ENCODE peak calls at places on chromosome 21, in six cellular contexts. J is cardiac muscle cell, F is Daoy, Y is MCF 10A, M is AG09309, T is EH. Q is an unnamed sample.

GRCh38 chr21:41726058-41726558 is 40.7 kb downstream of the RIPK4 start:
- DNase-seq in T (no peak), Y (no peak), M (no peak), J (no peak), F (no peak), Q (no peak)

GRCh38 chr21:31476551-31477120 is 132.6 kb upstream of the TIAM1 start:
- DNase-seq in Y (no peak), T (no peak), F (no peak), J (peak; percentile 42), M (no peak), Q (peak; percentile 5)

GRCh38 chr21:38619865-38620513 is 121.7 kb upstream of the ERG start:
- DNase-seq in T (no peak), M (peak; percentile 42), Y (peak; percentile 69), F (peak; percentile 25), J (peak; percentile 91), Q (no peak)

GRCh38 chr21:34639882-34640788 is 25.2 kb upstream of the RCAN1 start:
- DNase-seq in Y (no peak), J (no peak), F (peak; percentile 49), M (no peak), T (peak; percentile 16), Q (no peak)

GRCh38 chr21:43752758-43753438 is 23.2 kb downstream of the CSTB start:
- DNase-seq in Y (no peak), J (no peak), F (no peak), T (no peak), M (no peak), Q (no peak)

GRCh38 chr21:35559881-35560280 is 500.4 kb downstream of the SETD4 start:
- DNase-seq in M (no peak), J (peak; percentile 45), F (peak; percentile 13), Y (peak; percentile 5), T (peak; percentile 82), Q (no peak)

GRCh38 chr21:26659181-26659580 is 86.1 kb upstream of the CYYR1 start:
- DNase-seq in J (no peak), M (no peak), F (no peak), Y (peak; percentile 9), T (no peak), Q (no peak)

GRCh38 chr21:32214654-32215305 is 64.1 kb downstream of the MIS18A start:
- DNase-seq in J (no peak), Y (no peak), M (no peak), T (no peak), F (no peak), Q (no peak)

GRCh38 chr21:44018813-44019567 is 6.9 kb downstream of the TRAPPC10 start:
- DNase-seq in M (no peak), T (no peak), J (no peak), F (no peak), Y (no peak), Q (no peak)

GRCh38 chr21:38448619-38449186 is 49.6 kb downstream of the ERG start:
- DNase-seq in M (no peak), J (peak; percentile 24), F (no peak), Y (no peak), T (peak; percentile 58), Q (no peak)

GRCh38 chr21:26806734-26807372 is 38.4 kb downstream of the ADAMTS1 start:
- DNase-seq in J (no peak), F (peak; percentile 20), M (no peak), Y (peak; percentile 71), T (peak; percentile 51), Q (no peak)

GRCh38 chr21:43778469-43779335 is 2.6 kb upstream of the CSTB start:
- DNase-seq in J (no peak), Y (no peak), T (peak; percentile 22), M (no peak), F (peak; percentile 51), Q (no peak)

GRCh38 chr21:16070207-16070651 is 340.4 kb downstream of the USP25 start:
- DNase-seq in M (no peak), Y (no peak), T (no peak), F (no peak), J (no peak), Q (no peak)

GRCh38 chr21:45543371-45543709 is 1.1 kb upstream of the SLC19A1 start:
- DNase-seq in M (no peak), T (no peak), Y (no peak), J (no peak), F (peak; percentile 7), Q (no peak)

GRCh38 chr21:28773036-28773435 is 219.6 kb downstream of the LTN1 start:
- DNase-seq in M (no peak), T (peak; percentile 38), F (no peak), Y (no peak), J (no peak), Q (no peak)

GRCh38 chr21:29371464-29371863 is 72.7 kb downstream of the BACH1 start:
- DNase-seq in M (no peak), Y (no peak), F (no peak), J (no peak), T (no peak), Q (no peak)

GRCh38 chr21:43362306-43362927 is 64.5 kb downstream of the SIK1 start:
- DNase-seq in J (peak; percentile 83), Y (no peak), T (peak; percentile 88), M (no peak), F (peak; percentile 52), Q (no peak)

GRCh38 chr21:32612075-32612998 is at the start of gene CFAP298:
- DNase-seq in J (peak; percentile 98), M (peak; percentile 78), T (peak; percentile 97), Y (peak; percentile 91), F (peak; percentile 96), Q (peak; percentile 73)

GRCh38 chr21:33561373-33561772 is 18.5 kb downstream of the SON start:
- DNase-seq in T (peak; percentile 10), F (no peak), Y (no peak), J (peak; percentile 34), M (no peak), Q (no peak)

GRCh38 chr21:44363278-44363677 is 9.9 kb downstream of the TRPM2 start:
- DNase-seq in M (no peak), Y (no peak), T (no peak), F (no peak), J (no peak), Q (no peak)

GRCh38 chr21:41851090-41851790 is 27.9 kb downstream of the PRDM15 start:
- DNase-seq in J (peak; percentile 37), T (no peak), Y (no peak), M (no peak), F (no peak), Q (no peak)

GRCh38 chr21:31731112-31731801 is 661 bp downstream of the SCAF4 start:
- DNase-seq in Y (no peak), T (peak; percentile 54), J (peak; percentile 44), F (peak; percentile 33), M (no peak), Q (no peak)

GRCh38 chr21:33434770-33435360 is 31.7 kb downstream of the IFNGR2 start:
- DNase-seq in J (peak; percentile 90), F (peak; percentile 74), T (peak; percentile 93), M (peak; percentile 83), Y (peak; percentile 94), Q (peak; percentile 81)

GRCh38 chr21:26116456-26117011 is 54.0 kb downstream of the APP start:
- DNase-seq in Y (no peak), T (peak; percentile 84), M (peak; percentile 74), J (peak; percentile 73), F (no peak), Q (no peak)

Q was measured in non-pigmented ciliary epithelial cell.